ENCODE peak calls at places on chromosomes 13 and 19, in six cellular contexts. One of them, this sample, is unnamed.
A peak's percentile ranks its signal among the peaks of the same experiment; 100 is the strongest.

GRCh38 chr19:19464339-19465098 is 50.8 kb downstream of the TSSK6 start:
- DNase-seq in T-helper 1 cell: no peak
- DNase-seq in CD4-positive, alpha-beta T cell: no peak
- DNase-seq in T-cell: no peak
- DNase-seq in T-helper 17 cell: no peak
- DNase-seq in anterior cingulate cortex: no peak
- DNase-seq in this sample: no peak

GRCh38 chr13:60351816-60352215 is 45.2 kb upstream of the TDRD3 start:
- DNase-seq in T-helper 1 cell: no peak
- DNase-seq in CD4-positive, alpha-beta T cell: no peak
- DNase-seq in T-cell: no peak
- DNase-seq in T-helper 17 cell: no peak
- DNase-seq in anterior cingulate cortex: no peak
- DNase-seq in this sample: no peak

GRCh38 chr13:113774177-113775107 is 15.4 kb downstream of the TMEM255B start:
- DNase-seq in T-helper 1 cell: no peak
- DNase-seq in CD4-positive, alpha-beta T cell: no peak
- DNase-seq in T-cell: no peak
- DNase-seq in T-helper 17 cell: no peak
- DNase-seq in anterior cingulate cortex: no peak
- DNase-seq in this sample: no peak

GRCh38 chr19:41821003-41821735 is 23.3 kb downstream of the LYPD4 start:
- DNase-seq in T-helper 1 cell: peak; percentile 54
- DNase-seq in CD4-positive, alpha-beta T cell: peak; percentile 16
- DNase-seq in T-cell: no peak
- DNase-seq in T-helper 17 cell: peak; percentile 26
- DNase-seq in anterior cingulate cortex: no peak
- DNase-seq in this sample: no peak

GRCh38 chr19:14659886-14660489 is 14.7 kb downstream of the ADGRE3 start:
- DNase-seq in T-helper 1 cell: no peak
- DNase-seq in CD4-positive, alpha-beta T cell: no peak
- DNase-seq in T-cell: no peak
- DNase-seq in T-helper 17 cell: no peak
- DNase-seq in anterior cingulate cortex: no peak
- DNase-seq in this sample: no peak

GRCh38 chr13:22061806-22062391 is 391.0 kb downstream of the FGF9 start:
- DNase-seq in T-helper 1 cell: peak; percentile 57
- DNase-seq in CD4-positive, alpha-beta T cell: peak; percentile 19
- DNase-seq in T-cell: peak; percentile 25
- DNase-seq in T-helper 17 cell: peak; percentile 10
- DNase-seq in anterior cingulate cortex: no peak
- DNase-seq in this sample: peak; percentile 87

GRCh38 chr19:6807291-6807690 is 34.8 kb downstream of the VAV1 start:
- DNase-seq in T-helper 1 cell: no peak
- DNase-seq in CD4-positive, alpha-beta T cell: no peak
- DNase-seq in T-cell: no peak
- DNase-seq in T-helper 17 cell: no peak
- DNase-seq in anterior cingulate cortex: no peak
- DNase-seq in this sample: no peak

GRCh38 chr19:33214621-33215020 is 11.0 kb downstream of the SLC7A10 start:
- DNase-seq in T-helper 1 cell: no peak
- DNase-seq in CD4-positive, alpha-beta T cell: no peak
- DNase-seq in T-cell: no peak
- DNase-seq in T-helper 17 cell: no peak
- DNase-seq in anterior cingulate cortex: no peak
- DNase-seq in this sample: no peak

GRCh38 chr19:47723573-47723923 is 10.3 kb downstream of the EHD2 start:
- DNase-seq in T-helper 1 cell: peak; percentile 51
- DNase-seq in CD4-positive, alpha-beta T cell: no peak
- DNase-seq in T-cell: no peak
- DNase-seq in T-helper 17 cell: no peak
- DNase-seq in anterior cingulate cortex: no peak
- DNase-seq in this sample: no peak

GRCh38 chr19:9436358-9436757 is 985 bp upstream of the ZNF266 start:
- DNase-seq in T-helper 1 cell: no peak
- DNase-seq in CD4-positive, alpha-beta T cell: no peak
- DNase-seq in T-cell: no peak
- DNase-seq in T-helper 17 cell: no peak
- DNase-seq in anterior cingulate cortex: no peak
- DNase-seq in this sample: no peak

GRCh38 chr13:76414320-76414719 is 471.9 kb downstream of the KCTD12 start:
- DNase-seq in T-helper 1 cell: no peak
- DNase-seq in CD4-positive, alpha-beta T cell: no peak
- DNase-seq in T-cell: no peak
- DNase-seq in T-helper 17 cell: no peak
- DNase-seq in anterior cingulate cortex: no peak
- DNase-seq in this sample: no peak

GRCh38 chr19:10567696-10568443 is 909 bp downstream of the CDKN2D start:
- DNase-seq in T-helper 1 cell: no peak
- DNase-seq in CD4-positive, alpha-beta T cell: no peak
- DNase-seq in T-cell: no peak
- DNase-seq in T-helper 17 cell: no peak
- DNase-seq in anterior cingulate cortex: no peak
- DNase-seq in this sample: no peak

GRCh38 chr19:41997121-41997850 is 3.3 kb upstream of the ATP1A3 start:
- DNase-seq in T-helper 1 cell: no peak
- DNase-seq in CD4-positive, alpha-beta T cell: peak; percentile 22
- DNase-seq in T-cell: peak; percentile 48
- DNase-seq in T-helper 17 cell: peak; percentile 29
- DNase-seq in anterior cingulate cortex: no peak
- DNase-seq in this sample: no peak

GRCh38 chr19:34328982-34329381 is 36.0 kb upstream of the GPI start:
- DNase-seq in T-helper 1 cell: no peak
- DNase-seq in CD4-positive, alpha-beta T cell: no peak
- DNase-seq in T-cell: no peak
- DNase-seq in T-helper 17 cell: no peak
- DNase-seq in anterior cingulate cortex: no peak
- DNase-seq in this sample: no peak

GRCh38 chr13:25633108-25633507 is 261.3 kb downstream of the ATP8A2 start:
- DNase-seq in T-helper 1 cell: no peak
- DNase-seq in CD4-positive, alpha-beta T cell: no peak
- DNase-seq in T-cell: no peak
- DNase-seq in T-helper 17 cell: no peak
- DNase-seq in anterior cingulate cortex: no peak
- DNase-seq in this sample: no peak

GRCh38 chr19:2478324-2478755 is 2.4 kb downstream of the GADD45B start:
- DNase-seq in T-helper 1 cell: peak; percentile 75
- DNase-seq in CD4-positive, alpha-beta T cell: peak; percentile 59
- DNase-seq in T-cell: peak; percentile 65
- DNase-seq in T-helper 17 cell: peak; percentile 33
- DNase-seq in anterior cingulate cortex: peak; percentile 52
- DNase-seq in this sample: no peak

GRCh38 chr19:50333737-50334617 is 4.8 kb upstream of the KCNC3 start:
- DNase-seq in T-helper 1 cell: no peak
- DNase-seq in CD4-positive, alpha-beta T cell: peak; percentile 80
- DNase-seq in T-cell: peak; percentile 72
- DNase-seq in T-helper 17 cell: peak; percentile 77
- DNase-seq in anterior cingulate cortex: peak; percentile 80
- DNase-seq in this sample: no peak

This sample was measured in esophagus muscularis mucosa.